ENCODE peak calls at places on chromosomes 7 and 10, in ten cellular contexts. W is IMR-90, V is GM13976, Z is mammary epithelial cell, B is ovary, F is AG09309, J is progenitor cell of endocrine pancreas, L is tibial nerve, G is kidney epithelial cell, H is dorsolateral prefrontal cortex. Y is an unnamed sample.

GRCh38 chr10:77867124-77867715 is 59.3 kb downstream of the DLG5 start:
- DNase-seq in H (no peak), F (no peak), G (no peak), B (no peak), L (no peak), W (no peak), Z (no peak), J (no peak), V (no peak), Y (no peak)

GRCh38 chr10:92239600-92240288 is 51.1 kb downstream of the CPEB3 start:
- DNase-seq in F (no peak), H (peak; percentile 79), G (no peak), Z (peak; percentile 23), V (peak; percentile 63), B (peak; percentile 67), W (peak; percentile 30), L (peak; percentile 20), J (peak; percentile 35), Y (peak; percentile 64)

GRCh38 chr7:72446566-72447462 is 34.7 kb upstream of the CALN1 start:
- DNase-seq in B (no peak), H (no peak), G (no peak), L (no peak), W (no peak), V (no peak), F (no peak), J (no peak), Z (no peak), Y (no peak)

GRCh38 chr10:25455980-25456567 is 281.3 kb downstream of the GPR158 start:
- DNase-seq in B (no peak), Z (no peak), H (no peak), L (no peak), W (no peak), J (no peak), G (no peak), V (no peak), F (no peak), Y (no peak)

GRCh38 chr10:112585052-112585451 is 138.0 kb downstream of the VTI1A start:
- DNase-seq in B (no peak), L (no peak), V (no peak), F (no peak), G (no peak), J (no peak), H (no peak), W (peak; percentile 37), Z (peak; percentile 75), Y (no peak)

GRCh38 chr7:121475806-121476205 is 79.7 kb upstream of the FAM3C start:
- DNase-seq in G (no peak), H (no peak), L (no peak), J (no peak), F (no peak), Z (no peak), W (no peak), B (peak; percentile 77), V (no peak), Y (no peak)

GRCh38 chr7:99827040-99827778 is 604 bp upstream of the CYP3A43 start:
- DNase-seq in V (no peak), J (no peak), W (no peak), G (no peak), H (no peak), L (peak; percentile 14), B (no peak), Z (peak; percentile 17), F (no peak), Y (no peak)

GRCh38 chr7:14931511-14932215 is 29.1 kb upstream of the DGKB start:
- DNase-seq in J (no peak), B (no peak), V (no peak), G (no peak), Z (no peak), H (no peak), L (no peak), F (no peak), W (no peak), Y (no peak)

DNA sequence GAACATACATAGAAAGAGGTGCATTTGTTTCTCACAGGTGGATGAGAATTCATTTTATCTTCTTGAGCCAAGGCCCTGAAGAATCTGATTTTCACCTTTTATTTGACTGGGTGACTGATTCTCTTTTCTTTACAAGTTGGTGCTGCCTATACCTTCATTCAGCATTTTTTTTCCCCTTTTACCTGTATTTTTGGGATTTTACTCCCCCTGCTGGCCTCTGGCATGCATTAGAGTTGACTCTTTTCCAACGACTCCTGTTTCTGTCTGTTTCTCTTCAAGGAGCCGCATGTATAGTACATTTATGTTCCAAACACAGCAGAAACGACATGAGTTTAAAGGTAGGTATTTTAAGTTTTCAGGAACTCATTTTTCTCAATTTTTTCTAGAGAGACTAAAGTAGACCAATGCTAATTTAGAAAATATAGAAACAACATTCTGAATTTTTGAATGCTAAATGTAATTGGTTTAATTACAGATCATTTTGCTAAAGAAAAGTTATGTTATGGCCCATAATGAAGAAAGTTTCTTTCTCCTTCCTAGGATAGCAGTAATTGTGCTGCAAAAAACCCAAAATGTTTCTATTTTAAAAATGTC is 149.8 kb upstream of the HDAC9 start:
- DNase-seq in J (peak; percentile 28), Z (peak; percentile 36), W (peak; percentile 46), F (no peak), V (no peak), L (peak; percentile 30), B (no peak), H (no peak), G (no peak), Y (no peak)
- TF ChIP-seq CTCF in J (peak; percentile 93), Z (peak; percentile 87), W (peak; percentile 78), F (peak; percentile 83), V (peak; percentile 58), L (peak; percentile 74), B (peak; percentile 34), H (peak; percentile 78), G (peak; percentile 80), Y (peak; percentile 73)

GRCh38 chr10:60444494-60445064 is 54.9 kb upstream of the ANK3 start:
- DNase-seq in L (no peak), G (no peak), W (peak; percentile 63), Z (no peak), B (no peak), F (no peak), V (no peak), H (no peak), J (no peak), Y (no peak)

GRCh38 chr10:60446855-60447254 is 57.2 kb upstream of the ANK3 start:
- DNase-seq in H (no peak), W (no peak), B (no peak), L (no peak), F (no peak), Z (no peak), V (no peak), G (peak; percentile 26), J (no peak), Y (no peak)

GRCh38 chr10:60446070-60446833 is 56.6 kb upstream of the ANK3 start:
- DNase-seq in V (no peak), B (no peak), J (no peak), G (no peak), H (no peak), L (no peak), Z (no peak), W (no peak), F (no peak), Y (no peak)

GRCh38 chr10:60441515-60441914 is 51.8 kb upstream of the ANK3 start:
- DNase-seq in G (no peak), L (no peak), H (no peak), Z (no peak), B (no peak), W (peak; percentile 43), V (no peak), F (no peak), J (no peak), Y (no peak)
- TF ChIP-seq CTCF in G (peak; percentile 31), L (no peak), H (peak; percentile 51), Z (peak; percentile 21), B (no peak), W (peak; percentile 47), V (no peak), F (peak; percentile 23), J (peak; percentile 37), Y (no peak)

DNA sequence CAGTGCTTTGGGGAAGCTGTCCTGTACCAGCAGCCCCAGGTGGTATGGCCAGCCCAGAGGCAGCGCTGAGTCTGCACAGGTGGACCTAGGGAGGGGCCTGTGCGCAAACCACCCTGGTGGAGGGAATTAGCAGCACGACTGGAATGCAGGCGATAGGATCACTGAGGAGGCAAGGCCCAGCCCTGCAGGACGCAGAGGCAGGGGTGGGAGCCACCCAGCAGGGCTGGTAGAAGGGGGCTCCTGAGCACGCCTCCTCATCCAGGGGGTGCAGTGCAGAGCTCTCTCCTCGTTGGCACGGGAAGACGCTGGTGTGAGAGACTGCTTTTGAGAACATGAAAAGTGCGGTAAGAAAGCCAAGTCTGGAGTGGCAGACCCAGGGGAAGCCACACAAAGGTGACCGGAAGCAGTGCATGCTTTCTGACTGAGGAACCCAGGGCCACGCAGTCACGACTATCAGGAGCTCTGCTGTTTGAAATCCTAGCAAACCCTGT is 6.0 kb downstream of the FXYD4 start:
- DNase-seq in G (no peak), F (no peak), V (no peak), J (peak; percentile 41), L (no peak), H (peak; percentile 23), W (no peak), B (no peak), Z (no peak), Y (no peak)
- TF ChIP-seq CTCF in G (peak; percentile 25), F (peak; percentile 3), V (no peak), J (peak; percentile 71), L (no peak), H (no peak), W (no peak), B (no peak), Z (no peak), Y (no peak)

GRCh38 chr7:106047818-106048490 is 64.2 kb downstream of the SYPL1 start:
- DNase-seq in W (no peak), V (no peak), J (no peak), Z (peak; percentile 64), H (no peak), F (no peak), G (no peak), B (no peak), L (no peak), Y (no peak)

GRCh38 chr7:106050743-106051110 is 61.4 kb downstream of the SYPL1 start:
- DNase-seq in W (peak; percentile 50), L (no peak), G (no peak), V (no peak), Z (peak; percentile 60), J (no peak), F (no peak), B (no peak), H (no peak), Y (no peak)

GRCh38 chr7:106048621-106049020 is 63.5 kb downstream of the SYPL1 start:
- DNase-seq in H (no peak), F (no peak), J (no peak), L (no peak), V (no peak), G (no peak), Z (no peak), B (no peak), W (no peak), Y (no peak)

GRCh38 chr7:106049139-106049725 is 62.9 kb downstream of the SYPL1 start:
- DNase-seq in W (no peak), H (no peak), Z (no peak), J (no peak), F (no peak), L (no peak), B (no peak), G (no peak), V (no peak), Y (no peak)

DNA sequence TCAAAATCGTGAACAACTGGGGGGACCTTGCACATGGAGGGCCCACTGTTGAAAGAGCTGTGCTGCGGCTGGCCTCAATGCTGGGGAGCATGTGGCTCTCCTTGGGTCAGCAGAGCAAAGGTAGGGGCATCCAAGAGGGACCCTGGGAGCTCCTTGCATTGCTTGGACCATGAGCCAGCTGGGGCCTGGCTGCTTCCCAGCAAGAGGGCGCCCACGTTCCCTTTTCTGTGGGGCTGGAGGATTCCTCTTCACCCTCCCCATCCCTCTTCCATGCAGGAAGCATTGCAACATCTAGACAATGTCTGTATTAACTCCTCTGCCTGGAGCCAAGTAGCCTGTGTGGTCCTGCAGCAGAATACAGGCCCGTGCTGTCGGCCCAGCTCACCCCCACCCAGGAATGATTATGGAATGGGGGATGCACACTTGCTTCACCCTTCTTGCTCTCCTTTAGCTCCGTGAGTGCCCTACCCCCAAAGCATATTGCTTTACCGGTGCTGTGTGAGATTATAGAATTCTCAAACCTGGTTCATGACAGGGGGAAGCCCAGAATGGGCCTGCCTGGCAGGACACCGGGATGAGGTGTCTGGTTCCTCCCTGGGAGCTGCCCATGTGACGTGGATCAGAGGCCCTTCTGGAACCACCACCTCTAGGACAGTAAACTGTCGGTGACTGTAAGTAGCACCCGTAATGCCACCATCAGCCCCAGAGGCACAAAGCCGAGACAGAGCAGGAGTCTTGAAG is 61.9 kb downstream of the SYPL1 start:
- DNase-seq in V (no peak), W (peak; percentile 59), Z (peak; percentile 57), G (no peak), L (peak; percentile 22), H (no peak), F (peak; percentile 32), J (no peak), B (peak; percentile 51), Y (no peak)
- TF ChIP-seq CTCF in V (no peak), W (peak; percentile 26), Z (peak; percentile 51), G (no peak), L (no peak), H (no peak), F (peak; percentile 36), J (no peak), B (no peak), Y (no peak)

Y was measured in GM13977.